ENCODE peak calls at places on chromosomes 5 and 9, in seven cellular contexts. B is mucosa of descending colon; F is effector memory CD4-positive, alpha-beta T cell; X is SJSA1; N is ovary; J is kidney; O is tibial nerve. V is an unnamed sample. For H3K4me1, the result is how much of the 10 kb centered on the place peaks cover.

GRCh38 chr5:134005415-134006118 is 792 bp upstream of the VDAC1 start:
- DNase-seq in B (peak), F (no peak), X (no peak), N (peak), J (peak), O (no peak), V (no peak)

GRCh38 chr9:119836036-119836435 is 466.8 kb upstream of the BRINP1 start:
- DNase-seq in B (no peak), F (no peak), X (no peak), N (no peak), J (no peak), O (no peak), V (no peak)

GRCh38 chr9:110152704-110153374 is 55.1 kb downstream of the C9orf152 start:
- DNase-seq in B (peak), F (no peak), X (peak), N (no peak), J (no peak), O (no peak), V (no peak)

GRCh38 chr5:58545912-58546311 is 37.0 kb upstream of the RAB3C start:
- DNase-seq in B (no peak), F (no peak), X (no peak), N (no peak), J (no peak), O (no peak), V (no peak)

GRCh38 chr9:35729101-35729500 is 2.9 kb downstream of the TLN1 start:
- DNase-seq in B (no peak), F (no peak), X (no peak), N (no peak), J (no peak), O (no peak), V (no peak)

GRCh38 chr5:55850839-55851674 is at the start of gene IL31RA:
- DNase-seq in B (no peak), F (no peak), X (peak), N (no peak), J (no peak), O (no peak), V (no peak)

GRCh38 chr5:122470365-122470764 is 158.3 kb downstream of the SNCAIP start:
- DNase-seq in B (no peak), F (no peak), X (no peak), N (no peak), J (no peak), O (no peak), V (no peak)

GRCh38 chr5:14593326-14594036 is 11.9 kb downstream of the OTULINL start:
- DNase-seq in B (no peak), F (no peak), X (no peak), N (no peak), J (no peak), O (no peak), V (no peak)

GRCh38 chr5:65828022-65828421 is 98.4 kb upstream of the ERBIN start:
- DNase-seq in B (no peak), F (no peak), X (no peak), N (no peak), J (no peak), O (no peak), V (no peak)

GRCh38 chr9:115036691-115037090 is 81.3 kb downstream of the TNC start:
- DNase-seq in B (no peak), F (no peak), X (no peak), N (no peak), J (no peak), O (no peak), V (no peak)

GRCh38 chr5:643811-644271 is 31.7 kb downstream of the CEP72 start:
- DNase-seq in B (no peak), F (no peak), X (no peak), N (no peak), J (peak), O (no peak), V (no peak)

GRCh38 chr9:136412912-136413420 is 2.5 kb downstream of the PMPCA start:
- DNase-seq in B (no peak), F (no peak), X (no peak), N (no peak), J (no peak), O (no peak), V (no peak)

GRCh38 chr5:78360674-78361225 is 333 bp downstream of the SCAMP1 start:
- DNase-seq in B (peak), F (peak), X (no peak), N (peak), J (peak), O (no peak), V (no peak)

GRCh38 chr9:110351009-110351467 is 13.4 kb upstream of the TXNDC8 start:
- DNase-seq in B (peak), F (no peak), X (no peak), N (no peak), J (no peak), O (no peak), V (no peak)

GRCh38 chr5:134110382-134110781 is 4.1 kb upstream of the TCF7 start:
- DNase-seq in B (no peak), F (no peak), X (no peak), N (no peak), J (no peak), O (no peak), V (no peak)

GRCh38 chr5:100855295-100855694 is 47.8 kb downstream of the ST8SIA4 start:
- DNase-seq in B (no peak), F (no peak), X (no peak), N (no peak), J (no peak), O (no peak), V (no peak)

GRCh38 chr5:52989781-52990530 is 804 bp downstream of the ITGA2 start:
- DNase-seq in B (peak), F (peak), X (peak), N (peak), J (peak), O (no peak), V (no peak)

GRCh38 chr9:13020706-13021105 is 245.9 kb downstream of the LURAP1L start:
- DNase-seq in B (no peak), F (no peak), X (no peak), N (no peak), J (no peak), O (no peak), V (no peak)

GRCh38 chr9:135526730-135527571 is 5.7 kb downstream of the LCN1 start:
- DNase-seq in B (no peak), F (no peak), X (no peak), N (peak), J (no peak), O (no peak), V (no peak)

GRCh38 chr9:22416692-22417060 is 29.9 kb upstream of the DMRTA1 start:
- DNase-seq in B (no peak), F (no peak), X (no peak), N (no peak), J (no peak), O (no peak), V (no peak)

GRCh38 chr5:165321912-165322311 is 1816.5 kb downstream of the MAT2B start:
- DNase-seq in B (no peak), F (no peak), X (no peak), N (no peak), J (no peak), O (no peak), V (no peak)

GRCh38 chr9:84869091-84869490 is 199.6 kb downstream of the NTRK2 start:
- DNase-seq in B (no peak), F (no peak), X (no peak), N (no peak), J (no peak), O (no peak), V (no peak)

GRCh38 chr9:90821697-90822096 is 20.1 kb downstream of the SYK start:
- DNase-seq in B (no peak), F (no peak), X (no peak), N (no peak), J (no peak), O (no peak), V (no peak)

GRCh38 chr9:135067091-135067710 is 20.3 kb upstream of the OLFM1 start:
- DNase-seq in B (no peak), F (no peak), X (no peak), N (no peak), J (peak), O (no peak), V (no peak)

GRCh38 chr9:86983260-86984255 is 36.3 kb upstream of the GAS1 start:
- DNase-seq in B (no peak), F (no peak), X (no peak), N (peak), J (no peak), O (no peak), V (no peak)

GRCh38 chr5:175821790-175822211 is 49.6 kb upstream of the CPLX2 start:
- DNase-seq in B (no peak), F (no peak), X (peak), N (no peak), J (no peak), O (no peak), V (no peak)

GRCh38 chr9:75265525-75265972 is 177.2 kb downstream of the OSTF1 start:
- DNase-seq in B (peak), F (no peak), X (peak), N (peak), J (no peak), O (peak), V (no peak)

GRCh38 chr5:15844253-15844652 is 335.3 kb downstream of the MARCHF11 start:
- DNase-seq in B (no peak), F (no peak), X (no peak), N (no peak), J (no peak), O (no peak), V (no peak)

GRCh38 chr5:67350600-67351315 is 154.2 kb upstream of the CD180 start:
- DNase-seq in B (peak), F (no peak), X (peak), N (no peak), J (no peak), O (no peak), V (no peak)

GRCh38 chr5:151087475-151087874 is 6.6 kb upstream of the TNIP1 start:
- DNase-seq in B (no peak), F (no peak), X (no peak), N (no peak), J (no peak), O (no peak), V (no peak)

GRCh38 chr5:58738336-58738735 is 155.5 kb downstream of the RAB3C start:
- DNase-seq in B (no peak), F (no peak), X (no peak), N (no peak), J (no peak), O (no peak), V (no peak)

GRCh38 chr5:57850109-57850508 is 367.5 kb upstream of the ACTBL2 start:
- DNase-seq in B (no peak), F (no peak), X (peak), N (no peak), J (no peak), O (no peak), V (no peak)

GRCh38 chr9:91162784-91163440 is 198.8 kb downstream of the AUH start:
- DNase-seq in B (peak), F (no peak), X (peak), N (no peak), J (peak), O (no peak), V (no peak)

DNA sequence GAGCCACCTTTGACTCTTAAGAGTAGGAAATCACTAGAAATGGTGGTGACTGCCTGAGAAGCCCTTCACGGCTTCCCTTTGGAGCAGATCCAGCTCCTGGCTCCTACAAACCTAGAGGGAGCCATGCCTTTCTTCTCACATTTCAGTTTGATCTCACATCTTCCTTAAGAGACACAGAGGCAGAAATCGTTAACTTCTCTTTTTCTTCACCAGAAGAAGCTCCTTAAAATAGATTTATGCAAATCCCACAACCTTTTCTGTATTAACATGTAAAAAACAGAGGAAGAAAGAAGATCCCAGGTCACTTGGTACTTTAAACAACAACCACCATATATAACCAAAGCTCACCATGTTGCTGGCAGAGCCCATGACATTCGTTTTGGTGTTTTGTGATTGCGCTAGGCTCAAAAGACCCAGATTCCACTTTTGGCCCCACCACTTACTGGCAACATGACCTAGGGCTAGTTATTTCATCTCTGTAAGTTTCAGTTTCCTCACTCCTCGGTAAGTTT is 29.6 kb downstream of the PAX5 start:
- DNase-seq in B (no peak), F (no peak), X (no peak), N (no peak), J (no peak), O (no peak), V (no peak)
- H3K4me1 ChIP-seq in B (under half), F (under half), X (under half), N (under half), J (under half), O (under half), V (under half)

DNA sequence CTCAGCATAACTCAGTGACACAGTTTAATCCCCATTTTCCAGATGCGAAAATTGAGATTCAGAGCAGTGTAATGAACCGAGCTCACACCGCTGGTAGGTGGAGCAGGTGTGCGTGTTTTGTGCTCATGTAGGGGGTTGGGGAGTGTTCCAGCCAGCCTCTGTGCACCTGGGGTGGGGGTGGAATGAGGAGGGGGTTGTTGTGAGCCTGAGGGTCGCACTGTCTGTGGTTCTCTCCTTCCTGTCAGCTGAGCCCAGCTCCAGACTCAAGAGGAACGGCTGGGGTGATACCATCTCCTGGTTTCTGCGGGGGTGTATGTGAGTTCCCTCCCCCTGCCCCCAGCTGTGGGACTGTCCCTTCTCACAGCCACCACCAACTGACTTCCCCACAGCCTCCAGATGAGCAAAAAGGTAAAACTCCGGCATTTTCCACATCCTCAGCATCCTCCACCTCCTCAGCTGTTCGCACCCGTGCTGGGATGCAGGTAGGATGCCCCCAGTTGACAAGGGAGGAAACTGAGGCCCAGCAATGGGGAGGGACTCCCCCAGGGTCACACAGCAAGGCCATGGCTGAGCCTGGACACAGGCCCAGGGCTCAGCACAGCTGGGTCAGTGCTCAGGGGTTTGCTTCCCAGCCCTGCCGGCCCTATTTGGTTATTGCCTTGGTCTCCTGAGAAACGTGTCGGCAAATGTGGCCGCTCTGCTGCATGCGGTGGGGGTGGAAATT is 2.1 kb downstream of the SH2D3C start:
- DNase-seq in B (peak), F (peak), X (no peak), N (no peak), J (no peak), O (no peak), V (no peak)
- H3K4me1 ChIP-seq in B (under half), F (under half), X (under half), N (under half), J (under half), O (under half), V (under half)

GRCh38 chr5:115844321-115844817 is 2.6 kb downstream of the AP3S1 start:
- DNase-seq in B (no peak), F (no peak), X (no peak), N (no peak), J (no peak), O (no peak), V (no peak)

GRCh38 chr5:115842089-115842881 is 550 bp downstream of the AP3S1 start:
- DNase-seq in B (peak), F (no peak), X (peak), N (no peak), J (peak), O (no peak), V (no peak)

GRCh38 chr5:115842952-115843351 is 1.2 kb downstream of the AP3S1 start:
- DNase-seq in B (no peak), F (no peak), X (no peak), N (no peak), J (no peak), O (no peak), V (no peak)

GRCh38 chr5:115841382-115842088 is at the start of the genes AP3S1 and ATG12:
- DNase-seq in B (peak), F (peak), X (peak), N (peak), J (peak), O (peak), V (peak)

DNA sequence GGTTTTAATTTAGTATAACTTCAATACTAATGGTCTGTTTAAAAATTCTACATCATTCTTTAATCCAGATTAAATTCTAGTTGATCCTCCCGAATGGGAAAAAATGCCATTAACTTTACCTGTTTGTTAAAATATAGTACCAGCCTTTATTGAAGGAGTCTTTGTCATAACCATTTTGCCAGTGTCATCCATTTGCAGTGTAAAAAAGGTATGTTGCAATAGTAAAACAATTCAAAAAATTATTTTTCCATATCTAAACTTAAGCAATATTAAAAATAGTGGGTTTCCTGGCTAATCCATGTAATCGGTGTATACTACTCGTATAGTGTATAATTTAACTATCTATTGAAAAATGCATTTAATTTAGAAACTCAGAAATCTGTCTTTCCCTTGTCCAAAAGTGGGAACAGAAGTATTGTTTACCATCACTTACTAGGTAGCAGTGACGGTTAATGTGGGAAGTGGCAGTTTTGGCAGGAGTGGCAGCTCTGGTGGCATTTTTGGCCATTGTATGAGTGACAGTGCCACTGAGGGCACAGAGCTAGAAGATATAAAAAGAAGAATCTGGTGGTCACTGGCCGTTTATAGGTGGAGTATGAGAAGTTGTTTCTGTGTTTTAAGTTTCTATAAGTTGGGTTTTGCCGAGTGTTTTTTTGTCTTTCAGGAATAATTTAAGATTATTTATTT is 1.9 kb downstream of the AP3S1 start:
- DNase-seq in B (no peak), F (no peak), X (no peak), N (no peak), J (no peak), O (no peak), V (no peak)
- H3K4me1 ChIP-seq in B (under half), F (under half), X (under half), N (under half), J (under half), O (under half), V (under half)

GRCh38 chr5:131384616-131385214 is 120.9 kb downstream of the CDC42SE2 start:
- DNase-seq in B (no peak), F (no peak), X (no peak), N (no peak), J (no peak), O (no peak), V (no peak)

GRCh38 chr5:131386779-131387178 is 122.9 kb downstream of the CDC42SE2 start:
- DNase-seq in B (no peak), F (no peak), X (no peak), N (no peak), J (no peak), O (no peak), V (no peak)

GRCh38 chr5:131389096-131389868 is 125.4 kb downstream of the CDC42SE2 start:
- DNase-seq in B (no peak), F (no peak), X (no peak), N (no peak), J (no peak), O (no peak), V (no peak)

GRCh38 chr5:131386124-131386523 is 122.3 kb downstream of the CDC42SE2 start:
- DNase-seq in B (no peak), F (no peak), X (no peak), N (no peak), J (no peak), O (no peak), V (no peak)

DNA sequence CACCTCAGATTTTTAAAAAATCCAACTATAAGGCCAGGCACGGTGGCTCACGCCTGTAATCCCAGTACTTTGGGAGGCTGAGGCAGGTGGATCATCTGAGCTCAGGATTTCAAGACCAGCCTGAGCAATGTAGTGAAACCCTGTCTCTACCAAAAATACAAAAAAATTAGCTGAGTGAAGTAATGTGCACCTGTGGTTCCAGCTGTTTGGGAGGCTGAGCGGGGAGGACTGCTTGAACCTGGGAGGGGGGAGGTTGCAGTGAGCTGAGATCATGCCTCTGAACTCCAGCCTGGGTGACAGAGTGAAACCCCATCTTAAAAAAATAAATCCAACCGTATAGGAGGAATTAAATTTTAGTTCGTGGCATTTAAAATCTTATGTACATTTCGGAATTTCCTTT is 123.4 kb downstream of the CDC42SE2 start:
- DNase-seq in B (no peak), F (no peak), X (no peak), N (no peak), J (no peak), O (no peak), V (no peak)
- H3K4me1 ChIP-seq in B (under half), F (under half), X (under half), N (under half), J (under half), O (under half), V (under half)

GRCh38 chr9:447230-448025 is 232.8 kb downstream of the DOCK8 start:
- DNase-seq in B (peak), F (peak), X (no peak), N (no peak), J (no peak), O (no peak), V (no peak)
- H3K4me1 ChIP-seq in B (under half), F (under half), X (under half), N (under half), J (under half), O (under half), V (under half)

GRCh38 chr9:129331366-129331765 is 153.3 kb upstream of the IER5L start:
- DNase-seq in B (no peak), F (no peak), X (no peak), N (no peak), J (no peak), O (no peak), V (no peak)
- H3K4me1 ChIP-seq in B (under half), F (under half), X (under half), N (under half), J (under half), O (under half), V (half or more)

GRCh38 chr9:89523948-89524347 is 26.0 kb upstream of the SEMA4D start:
- DNase-seq in B (no peak), F (peak), X (no peak), N (no peak), J (no peak), O (no peak), V (no peak)
- H3K4me1 ChIP-seq in B (under half), F (half or more), X (under half), N (under half), J (under half), O (under half), V (under half)

GRCh38 chr9:127422787-127423186 is 1.4 kb upstream of the ZNF79 start:
- DNase-seq in B (no peak), F (no peak), X (no peak), N (no peak), J (no peak), O (no peak), V (no peak)
- H3K4me1 ChIP-seq in B (under half), F (under half), X (under half), N (under half), J (under half), O (under half), V (under half)

V was measured in thoracic aorta.